ENCODE peak calls at places on chromosomes 7 and 10, in four cellular contexts. V is neuronal stem cell, M is KG1, O is amniotic stem cell. D is an unnamed sample.

GRCh38 chr10:133123050-133123745 is 35.5 kb downstream of the ADGRA1 start:
- DNase-seq in V (no peak), M (no peak), O (no peak), D (no peak)

GRCh38 chr10:118041316-118041715 is 5.4 kb downstream of the RAB11FIP2 start:
- DNase-seq in V (no peak), M (no peak), O (no peak), D (no peak)

GRCh38 chr10:101710793-101711192 is 15.8 kb upstream of the FBXW4 start:
- DNase-seq in V (no peak), M (no peak), O (no peak), D (no peak)

GRCh38 chr7:17347426-17347825 is 49.0 kb downstream of the AHR start:
- DNase-seq in V (no peak), M (no peak), O (no peak), D (no peak)

GRCh38 chr10:6423004-6423403 is 157.1 kb downstream of the PRKCQ start:
- DNase-seq in V (no peak), M (no peak), O (peak; percentile 4), D (no peak)

GRCh38 chr10:20887706-20888535 is 9.2 kb downstream of the NEBL start:
- DNase-seq in V (no peak), M (no peak), O (no peak), D (no peak)

GRCh38 chr7:150340024-150340749 is 1.2 kb downstream of the RARRES2 start:
- DNase-seq in V (no peak), M (no peak), O (no peak), D (peak; percentile 21)

GRCh38 chr10:13003004-13003403 is 1.5 kb upstream of the CCDC3 start:
- DNase-seq in V (no peak), M (no peak), O (no peak), D (peak; percentile 10)

GRCh38 chr10:130203626-130204025 is 67.4 kb downstream of the GLRX3 start:
- DNase-seq in V (no peak), M (no peak), O (no peak), D (no peak)

GRCh38 chr10:79021331-79021907 is 47.3 kb upstream of the ZMIZ1 start:
- DNase-seq in V (no peak), M (no peak), O (no peak), D (no peak)

GRCh38 chr7:138002828-138003189 is 923 bp upstream of the CREB3L2 start:
- DNase-seq in V (no peak), M (no peak), O (no peak), D (no peak)

GRCh38 chr10:15624405-15625191 is 95.1 kb downstream of the ITGA8 start:
- DNase-seq in V (no peak), M (no peak), O (peak; percentile 8), D (no peak)

GRCh38 chr7:3861941-3862340 is 560.9 kb downstream of the SDK1 start:
- DNase-seq in V (no peak), M (no peak), O (no peak), D (peak; percentile 26)

GRCh38 chr10:114024876-114025609 is 18.6 kb upstream of the ADRB1 start:
- DNase-seq in V (no peak), M (peak; percentile 65), O (no peak), D (no peak)

GRCh38 chr10:73413528-73414229 is at the start of gene ANXA7:
- DNase-seq in V (peak; percentile 87), M (peak; percentile 83), O (peak; percentile 84), D (peak; percentile 32)

GRCh38 chr10:86164912-86165311 is 201.7 kb downstream of the GRID1 start:
- DNase-seq in V (no peak), M (no peak), O (no peak), D (no peak)

GRCh38 chr7:101173752-101174244 is 6.3 kb downstream of the NAT16 start:
- DNase-seq in V (no peak), M (no peak), O (no peak), D (no peak)